ENCODE peak calls at places on chromosomes 2 and 18, in four cellular contexts. Z is ovary, K is brain microvascular endothelial cell, P is psoas muscle. J is an unnamed sample.

GRCh38 chr2:85132834-85133637 is at the start of gene TCF7L1:
- DNase-seq in Z (peak; percentile 91), K (peak; percentile 69), P (peak; percentile 87), J (no peak)

GRCh38 chr2:53437371-53437770 is 330.2 kb upstream of the CHAC2 start:
- DNase-seq in Z (no peak), K (no peak), P (no peak), J (peak; percentile 91)

GRCh38 chr2:161100216-161100615 is 60.0 kb upstream of the TANK start:
- DNase-seq in Z (no peak), K (no peak), P (no peak), J (no peak)

GRCh38 chr2:226168496-226169160 is 631.0 kb downstream of the IRS1 start:
- DNase-seq in Z (no peak), K (no peak), P (no peak), J (no peak)

GRCh38 chr18:9719421-9719981 is 11.4 kb downstream of the RAB31 start:
- DNase-seq in Z (peak; percentile 56), K (peak; percentile 71), P (no peak), J (peak; percentile 48)

GRCh38 chr2:191462370-191462769 is 215.6 kb upstream of the NABP1 start:
- DNase-seq in Z (no peak), K (no peak), P (no peak), J (no peak)

GRCh38 chr2:186059096-186059495 is 320.5 kb downstream of the FSIP2 start:
- DNase-seq in Z (no peak), K (no peak), P (no peak), J (peak; percentile 34)

GRCh38 chr2:239945751-239946569 is 79.2 kb downstream of the NDUFA10 start:
- DNase-seq in Z (no peak), K (no peak), P (no peak), J (no peak)

GRCh38 chr2:201182650-201183372 is at the start of gene CASP10:
- DNase-seq in Z (no peak), K (peak; percentile 52), P (no peak), J (no peak)

GRCh38 chr2:161486111-161486510 is 70.0 kb downstream of the TBR1 start:
- DNase-seq in Z (no peak), K (no peak), P (no peak), J (no peak)

GRCh38 chr2:23788100-23788499 is 138.8 kb downstream of the ATAD2B start:
- DNase-seq in Z (no peak), K (no peak), P (no peak), J (no peak)

GRCh38 chr2:177651833-177652232 is 259.3 kb downstream of the AGPS start:
- DNase-seq in Z (no peak), K (no peak), P (no peak), J (peak; percentile 48)

GRCh38 chr2:20472569-20472968 is 25.7 kb downstream of the RHOB start:
- DNase-seq in Z (peak; percentile 11), K (no peak), P (no peak), J (no peak)

GRCh38 chr2:105924932-105925331 is 180.2 kb downstream of the NCK2 start:
- DNase-seq in Z (no peak), K (no peak), P (no peak), J (no peak)

GRCh38 chr2:27831279-27832050 is 58.7 kb downstream of the RBKS start:
- DNase-seq in Z (no peak), K (no peak), P (no peak), J (no peak)

GRCh38 chr18:61575419-61575818 is 242.2 kb downstream of the CDH20 start:
- DNase-seq in Z (no peak), K (no peak), P (no peak), J (no peak)

GRCh38 chr2:69154031-69154430 is 141.1 kb downstream of the ANTXR1 start:
- DNase-seq in Z (peak; percentile 25), K (no peak), P (no peak), J (peak; percentile 87)

GRCh38 chr2:97797355-97797754 is 84.0 kb downstream of the ZAP70 start:
- DNase-seq in Z (no peak), K (no peak), P (no peak), J (no peak)

GRCh38 chr2:109270758-109271305 is 141.8 kb downstream of the SH3RF3 start:
- DNase-seq in Z (peak; percentile 38), K (no peak), P (no peak), J (no peak)

GRCh38 chr2:55482186-55482945 is 37.2 kb upstream of the CFAP36 start:
- DNase-seq in Z (no peak), K (peak; percentile 58), P (no peak), J (peak; percentile 20)

GRCh38 chr2:85710687-85711577 is 16.8 kb downstream of the GNLY start:
- DNase-seq in Z (peak; percentile 83), K (no peak), P (peak; percentile 60), J (peak; percentile 49)

GRCh38 chr18:76756491-76757288 is 65.7 kb upstream of the ZNF236 start:
- DNase-seq in Z (no peak), K (no peak), P (peak; percentile 24), J (peak; percentile 24)

GRCh38 chr2:131105950-131106801 is 1.0 kb downstream of the PLEKHB2 start:
- DNase-seq in Z (peak; percentile 30), K (peak; percentile 43), P (peak; percentile 31), J (no peak)

GRCh38 chr2:131104487-131105155 is 515 bp upstream of the PLEKHB2 start:
- DNase-seq in Z (peak; percentile 52), K (peak; percentile 39), P (peak; percentile 52), J (no peak)

DNA sequence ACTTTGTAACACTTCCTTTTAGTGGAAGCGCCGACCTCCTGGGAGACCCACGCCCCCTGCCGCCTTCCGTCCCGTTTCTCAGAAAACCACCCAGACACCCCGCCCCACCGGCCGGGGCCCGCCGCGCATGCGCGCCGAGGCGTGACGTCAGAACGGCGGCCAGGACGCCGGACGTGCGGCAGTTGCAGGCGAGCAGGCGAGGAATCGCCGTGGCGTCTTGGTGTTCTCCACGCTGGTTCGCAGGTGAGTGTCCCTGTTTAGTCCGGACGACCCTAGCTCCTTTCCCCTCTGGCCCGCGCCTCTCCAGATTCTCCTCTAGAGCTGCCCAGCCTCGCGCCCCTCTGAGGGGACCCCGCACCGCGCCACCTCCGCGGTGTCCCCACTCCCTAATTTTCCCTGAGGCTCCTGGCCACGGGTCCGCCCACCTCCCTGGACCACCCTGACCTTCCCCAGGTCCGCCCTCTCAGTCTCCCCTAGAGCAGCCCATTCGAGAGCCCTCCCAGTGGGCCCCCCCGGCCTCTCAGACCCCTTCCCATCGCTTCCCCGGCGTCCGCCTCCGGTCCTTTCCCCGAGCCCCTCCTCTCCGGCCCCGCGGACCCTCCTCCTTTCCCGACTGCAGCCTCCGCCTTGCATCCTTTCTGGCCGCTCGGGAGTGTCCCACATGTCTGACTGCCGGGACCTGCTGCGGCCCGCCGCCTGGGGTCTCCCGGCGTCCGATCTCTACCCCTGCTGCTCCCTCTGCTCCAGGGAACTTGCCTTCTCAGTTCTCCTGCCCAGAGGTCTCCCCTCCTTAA is at the start of gene PLEKHB2:
- DNase-seq in Z (peak; percentile 92), K (peak; percentile 85), P (peak; percentile 92), J (no peak)
- TF ChIP-seq CTCF in Z (peak; percentile 25), K (peak; percentile 31), P (peak; percentile 20), J (peak; percentile 20)

DNA sequence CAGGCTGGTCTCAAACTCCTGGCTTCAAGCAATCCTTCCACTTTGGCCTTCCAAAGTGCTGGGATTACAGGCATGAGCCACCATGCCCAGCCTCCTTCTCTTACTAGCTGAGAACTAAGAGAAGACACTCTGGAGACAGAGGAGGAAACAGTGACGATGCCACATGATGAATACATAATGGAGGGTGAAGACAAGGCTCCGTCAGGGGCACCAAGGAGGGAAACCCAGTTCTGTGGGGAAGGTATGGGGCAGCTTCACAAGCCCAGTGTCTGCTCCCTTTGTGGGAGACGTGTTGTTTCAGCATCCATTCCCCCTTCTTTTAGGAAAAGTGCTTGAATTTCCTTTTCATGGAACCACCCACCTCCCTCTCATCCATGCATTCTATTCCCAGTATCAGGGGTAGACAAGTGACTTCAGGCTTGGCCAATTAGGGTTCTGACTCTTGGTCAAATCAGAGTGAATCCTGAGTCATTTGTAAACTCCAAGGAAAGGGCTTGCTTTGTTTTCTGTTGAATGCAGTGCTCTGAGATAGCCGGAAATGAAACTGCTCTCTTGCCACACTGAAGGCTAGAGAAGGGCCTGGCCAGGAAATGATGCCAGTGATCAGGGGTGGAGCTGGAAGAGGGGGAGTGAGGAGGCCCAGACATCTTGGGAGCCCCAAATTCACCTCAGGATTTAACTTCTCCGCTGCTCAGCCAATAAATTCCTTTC is 23.7 kb downstream of the TMEM127 start:
- DNase-seq in Z (no peak), K (peak; percentile 60), P (no peak), J (no peak)
- H3K4me3 ChIP-seq in Z (no peak overlapping the region), K (no peak overlapping the region), P (no peak overlapping the region), J (no peak overlapping the region)

GRCh38 chr2:199118701-199119241 is 339.0 kb downstream of the SATB2 start:
- DNase-seq in Z (no peak), K (no peak), P (no peak), J (no peak)
- TF ChIP-seq CTCF in Z (no peak), K (no peak), P (no peak), J (no peak)

GRCh38 chr2:38038682-38039081 is 37.3 kb downstream of the CYP1B1 start:
- DNase-seq in Z (no peak), K (no peak), P (no peak), J (no peak)
- H3K4me3 ChIP-seq in Z (peak overlapping the region; percentile 20), K (no peak overlapping the region), P (peak overlapping the region; percentile 62), J (peak overlapping the region; percentile 50)

GRCh38 chr2:25337891-25338290 is 3.8 kb downstream of the DNMT3A start:
- DNase-seq in Z (peak; percentile 14), K (no peak), P (no peak), J (no peak)

GRCh38 chr2:25338401-25338800 is 3.3 kb downstream of the DNMT3A start:
- DNase-seq in Z (peak; percentile 16), K (no peak), P (no peak), J (no peak)

GRCh38 chr2:25336446-25336845 is 5.3 kb downstream of the DNMT3A start:
- DNase-seq in Z (peak; percentile 15), K (no peak), P (no peak), J (no peak)

GRCh38 chr2:25335971-25336370 is 5.8 kb downstream of the DNMT3A start:
- DNase-seq in Z (peak; percentile 15), K (no peak), P (no peak), J (no peak)

DNA sequence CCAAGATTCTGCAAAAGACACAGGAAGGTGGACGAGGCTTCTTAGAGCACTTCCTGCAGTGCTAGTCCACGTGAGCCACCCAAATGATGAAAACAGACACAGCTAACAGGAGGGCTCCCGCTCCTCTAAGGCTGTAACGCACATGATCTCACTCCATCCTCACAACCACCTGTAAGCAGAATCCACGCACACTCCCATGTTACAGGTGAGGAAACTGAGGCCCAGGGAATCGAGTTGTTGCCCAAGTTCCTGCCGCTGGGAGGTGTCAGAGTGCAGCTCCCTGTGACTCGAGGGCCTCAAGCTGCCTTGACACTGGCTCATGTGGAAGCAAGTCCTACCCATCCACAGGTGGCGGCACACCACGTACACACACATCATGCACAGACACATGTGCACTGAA is 4.4 kb downstream of the DNMT3A start:
- DNase-seq in Z (peak; percentile 20), K (no peak), P (no peak), J (no peak)
- TF ChIP-seq CTCF in Z (no peak), K (no peak), P (no peak), J (no peak)

DNA sequence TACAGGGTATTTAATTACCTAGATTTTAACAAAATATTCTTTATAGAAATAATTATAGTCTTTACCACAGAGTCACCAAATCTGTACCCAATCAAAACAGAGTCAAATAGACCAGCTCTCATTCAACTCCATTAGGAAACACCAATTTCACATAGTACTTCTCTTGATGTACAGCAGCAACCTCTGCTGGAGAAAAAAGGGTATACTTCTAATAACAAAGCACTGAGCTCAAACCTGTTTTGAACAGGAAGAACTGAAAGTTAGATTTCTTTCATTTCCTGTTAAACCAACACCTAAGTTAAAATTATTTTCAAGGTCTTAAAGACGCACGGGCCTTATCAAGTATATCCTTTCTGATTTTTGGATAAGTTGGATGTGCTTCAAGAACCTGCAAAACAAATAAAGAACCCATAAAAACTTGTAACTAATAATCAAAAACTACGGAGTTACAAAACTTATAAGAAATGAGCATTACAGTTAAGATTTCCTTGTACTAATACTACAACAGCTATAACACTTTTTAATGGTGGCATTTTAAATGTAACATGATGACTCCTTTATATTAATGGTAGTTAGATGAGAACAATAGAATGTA is 79.0 kb downstream of the TTC21B start:
- DNase-seq in Z (no peak), K (peak; percentile 61), P (no peak), J (peak; percentile 18)
- H3K4me3 ChIP-seq in Z (no peak overlapping the region), K (no peak overlapping the region), P (no peak overlapping the region), J (no peak overlapping the region)

J was measured in retinal pigment epithelial cell.